ENCODE peak calls at places on chromosomes 7 and 10, in four cellular contexts. One of them, this sample, is unnamed.
A peak's percentile ranks its signal among the peaks of the same experiment; 100 is the strongest.

GRCh38 chr10:76117949-76118348 is 686.5 kb downstream of the LRMDA start:
- DNase-seq in activated CD8-positive, alpha-beta T cell treated with anti-CD3 and anti-CD28 coated beads for 36 hours: no peak
- DNase-seq in NCI-H2029 treated with DMSO at 0.1 percent for 48 hours: no peak
- DNase-seq in brain pericyte: no peak
- DNase-seq in this sample: no peak

GRCh38 chr7:73449422-73449821 is 15.8 kb downstream of the FZD9 start:
- DNase-seq in activated CD8-positive, alpha-beta T cell treated with anti-CD3 and anti-CD28 coated beads for 36 hours: no peak
- DNase-seq in NCI-H2029 treated with DMSO at 0.1 percent for 48 hours: peak; percentile 63
- DNase-seq in brain pericyte: no peak
- DNase-seq in this sample: peak; percentile 63

GRCh38 chr10:91247360-91248111 is 27.1 kb downstream of the PCGF5 start:
- DNase-seq in activated CD8-positive, alpha-beta T cell treated with anti-CD3 and anti-CD28 coated beads for 36 hours: no peak
- DNase-seq in NCI-H2029 treated with DMSO at 0.1 percent for 48 hours: no peak
- DNase-seq in brain pericyte: peak; percentile 2
- DNase-seq in this sample: no peak

GRCh38 chr10:31749293-31749692 is 179.3 kb downstream of the ARHGAP12 start:
- DNase-seq in activated CD8-positive, alpha-beta T cell treated with anti-CD3 and anti-CD28 coated beads for 36 hours: no peak
- DNase-seq in NCI-H2029 treated with DMSO at 0.1 percent for 48 hours: no peak
- DNase-seq in brain pericyte: no peak
- DNase-seq in this sample: no peak

GRCh38 chr10:60099998-60100747 is 193.8 kb upstream of the CCDC6 start:
- DNase-seq in activated CD8-positive, alpha-beta T cell treated with anti-CD3 and anti-CD28 coated beads for 36 hours: peak; percentile 9
- DNase-seq in NCI-H2029 treated with DMSO at 0.1 percent for 48 hours: peak; percentile 25
- DNase-seq in brain pericyte: no peak
- DNase-seq in this sample: no peak

GRCh38 chr10:47031953-47032465 is 120.8 kb downstream of the PTPN20 start:
- DNase-seq in activated CD8-positive, alpha-beta T cell treated with anti-CD3 and anti-CD28 coated beads for 36 hours: no peak
- DNase-seq in NCI-H2029 treated with DMSO at 0.1 percent for 48 hours: no peak
- DNase-seq in brain pericyte: no peak
- DNase-seq in this sample: no peak

GRCh38 chr10:100890696-100891271 is 22.0 kb upstream of the SLF2 start:
- DNase-seq in activated CD8-positive, alpha-beta T cell treated with anti-CD3 and anti-CD28 coated beads for 36 hours: no peak
- DNase-seq in NCI-H2029 treated with DMSO at 0.1 percent for 48 hours: no peak
- DNase-seq in brain pericyte: peak; percentile 89
- DNase-seq in this sample: no peak

GRCh38 chr10:129309565-129309964 is 157.5 kb upstream of the MGMT start:
- DNase-seq in activated CD8-positive, alpha-beta T cell treated with anti-CD3 and anti-CD28 coated beads for 36 hours: no peak
- DNase-seq in NCI-H2029 treated with DMSO at 0.1 percent for 48 hours: no peak
- DNase-seq in brain pericyte: no peak
- DNase-seq in this sample: no peak

GRCh38 chr7:80410081-80410480 is 101.8 kb downstream of the GNAT3 start:
- DNase-seq in activated CD8-positive, alpha-beta T cell treated with anti-CD3 and anti-CD28 coated beads for 36 hours: no peak
- DNase-seq in NCI-H2029 treated with DMSO at 0.1 percent for 48 hours: no peak
- DNase-seq in brain pericyte: no peak
- DNase-seq in this sample: no peak

GRCh38 chr7:65475040-65475726 is 101.5 kb downstream of the ZNF92 start:
- DNase-seq in activated CD8-positive, alpha-beta T cell treated with anti-CD3 and anti-CD28 coated beads for 36 hours: no peak
- DNase-seq in NCI-H2029 treated with DMSO at 0.1 percent for 48 hours: no peak
- DNase-seq in brain pericyte: no peak
- DNase-seq in this sample: no peak

GRCh38 chr10:120514035-120514620 is 57.1 kb downstream of the PLPP4 start:
- DNase-seq in activated CD8-positive, alpha-beta T cell treated with anti-CD3 and anti-CD28 coated beads for 36 hours: peak; percentile 52
- DNase-seq in NCI-H2029 treated with DMSO at 0.1 percent for 48 hours: no peak
- DNase-seq in brain pericyte: no peak
- DNase-seq in this sample: no peak

GRCh38 chr7:36034020-36034419 is 119.0 kb upstream of the EEPD1 start:
- DNase-seq in activated CD8-positive, alpha-beta T cell treated with anti-CD3 and anti-CD28 coated beads for 36 hours: no peak
- DNase-seq in NCI-H2029 treated with DMSO at 0.1 percent for 48 hours: no peak
- DNase-seq in brain pericyte: no peak
- DNase-seq in this sample: no peak

GRCh38 chr10:12466701-12467100 is 117.4 kb downstream of the CAMK1D start:
- DNase-seq in activated CD8-positive, alpha-beta T cell treated with anti-CD3 and anti-CD28 coated beads for 36 hours: no peak
- DNase-seq in NCI-H2029 treated with DMSO at 0.1 percent for 48 hours: no peak
- DNase-seq in brain pericyte: peak; percentile 20
- DNase-seq in this sample: no peak

GRCh38 chr10:96339956-96340904 is 18.6 kb downstream of the OPALIN start:
- DNase-seq in activated CD8-positive, alpha-beta T cell treated with anti-CD3 and anti-CD28 coated beads for 36 hours: peak; percentile 81
- DNase-seq in NCI-H2029 treated with DMSO at 0.1 percent for 48 hours: peak; percentile 39
- DNase-seq in brain pericyte: no peak
- DNase-seq in this sample: no peak

GRCh38 chr7:56009695-56010094 is 41.5 kb downstream of the PSPH start:
- DNase-seq in activated CD8-positive, alpha-beta T cell treated with anti-CD3 and anti-CD28 coated beads for 36 hours: no peak
- DNase-seq in NCI-H2029 treated with DMSO at 0.1 percent for 48 hours: no peak
- DNase-seq in brain pericyte: no peak
- DNase-seq in this sample: no peak

GRCh38 chr10:43259248-43259980 is 7.5 kb downstream of the RASGEF1A start:
- DNase-seq in activated CD8-positive, alpha-beta T cell treated with anti-CD3 and anti-CD28 coated beads for 36 hours: no peak
- DNase-seq in NCI-H2029 treated with DMSO at 0.1 percent for 48 hours: no peak
- DNase-seq in brain pericyte: no peak
- DNase-seq in this sample: no peak

GRCh38 chr7:24725554-24726260 is 31.6 kb downstream of the GSDME start:
- DNase-seq in activated CD8-positive, alpha-beta T cell treated with anti-CD3 and anti-CD28 coated beads for 36 hours: no peak
- DNase-seq in NCI-H2029 treated with DMSO at 0.1 percent for 48 hours: no peak
- DNase-seq in brain pericyte: no peak
- DNase-seq in this sample: no peak

GRCh38 chr10:70063418-70064098 is 10.9 kb downstream of the MACROH2A2 start:
- DNase-seq in activated CD8-positive, alpha-beta T cell treated with anti-CD3 and anti-CD28 coated beads for 36 hours: peak; percentile 29
- DNase-seq in NCI-H2029 treated with DMSO at 0.1 percent for 48 hours: no peak
- DNase-seq in brain pericyte: no peak
- DNase-seq in this sample: no peak

GRCh38 chr7:83799333-83799732 is 150.4 kb upstream of the SEMA3E start:
- DNase-seq in activated CD8-positive, alpha-beta T cell treated with anti-CD3 and anti-CD28 coated beads for 36 hours: no peak
- DNase-seq in NCI-H2029 treated with DMSO at 0.1 percent for 48 hours: no peak
- DNase-seq in brain pericyte: no peak
- DNase-seq in this sample: no peak

GRCh38 chr7:128347573-128348147 is 4.0 kb upstream of the RBM28 start:
- DNase-seq in activated CD8-positive, alpha-beta T cell treated with anti-CD3 and anti-CD28 coated beads for 36 hours: peak; percentile 73
- DNase-seq in NCI-H2029 treated with DMSO at 0.1 percent for 48 hours: no peak
- DNase-seq in brain pericyte: no peak
- DNase-seq in this sample: no peak

GRCh38 chr7:39453743-39454355 is 112.4 kb upstream of the YAE1 start:
- DNase-seq in activated CD8-positive, alpha-beta T cell treated with anti-CD3 and anti-CD28 coated beads for 36 hours: peak; percentile 75
- DNase-seq in NCI-H2029 treated with DMSO at 0.1 percent for 48 hours: peak; percentile 3
- DNase-seq in brain pericyte: no peak
- DNase-seq in this sample: no peak

GRCh38 chr7:26078437-26079362 is 73.3 kb upstream of the NFE2L3 start:
- DNase-seq in activated CD8-positive, alpha-beta T cell treated with anti-CD3 and anti-CD28 coated beads for 36 hours: peak; percentile 92
- DNase-seq in NCI-H2029 treated with DMSO at 0.1 percent for 48 hours: peak; percentile 71
- DNase-seq in brain pericyte: no peak
- DNase-seq in this sample: peak; percentile 52